ENCODE peak calls at places on chromosomes 13 and 19, in seven cellular contexts. W is body of pancreas, F is adrenal gland, T is heart left ventricle, M is NB4, Q is stomach, V is uterus. N is an unnamed sample.

GRCh38 chr13:51894239-51894638 is 32.5 kb downstream of the CCDC70 start:
- DNase-seq in M (no peak), F (no peak), T (no peak), Q (no peak), W (no peak), V (no peak), N (no peak)

GRCh38 chr19:5165697-5166019 is 175.0 kb downstream of the PTPRS start:
- DNase-seq in V (no peak), W (peak; percentile 81), T (no peak), M (no peak), Q (no peak), F (no peak), N (peak; percentile 34)

GRCh38 chr13:113397606-113398425 is 33.9 kb upstream of the GRTP1 start:
- DNase-seq in T (no peak), V (no peak), M (no peak), F (no peak), W (no peak), Q (no peak), N (no peak)

GRCh38 chr19:44955500-44956439 is 590 bp downstream of the CLPTM1 start:
- DNase-seq in F (peak; percentile 46), V (no peak), M (no peak), Q (no peak), T (no peak), W (no peak), N (peak; percentile 53)

GRCh38 chr19:8988204-8988603 is 22.0 kb downstream of the MUC16 start:
- DNase-seq in M (peak; percentile 79), F (no peak), W (no peak), V (no peak), T (no peak), Q (no peak), N (peak; percentile 27)

GRCh38 chr19:43651758-43652545 is 12.3 kb upstream of the CADM4 start:
- DNase-seq in F (peak; percentile 74), V (peak; percentile 47), M (peak; percentile 69), T (peak; percentile 48), W (peak; percentile 76), Q (peak; percentile 66), N (peak; percentile 77)

GRCh38 chr19:43489310-43489709 is 15.2 kb downstream of the PHLDB3 start:
- DNase-seq in Q (no peak), M (peak; percentile 77), W (no peak), T (no peak), V (no peak), F (no peak), N (no peak)

GRCh38 chr13:68048802-68049359 is 818.7 kb upstream of the PCDH9 start:
- DNase-seq in V (no peak), T (no peak), W (no peak), F (no peak), Q (no peak), M (no peak), N (no peak)

GRCh38 chr13:102400619-102401125 is 1.2 kb downstream of the FGF14 start:
- DNase-seq in W (peak; percentile 35), Q (no peak), F (no peak), V (peak; percentile 22), M (no peak), T (peak; percentile 18), N (no peak)

GRCh38 chr13:73394066-73394465 is 335.3 kb downstream of the KLF5 start:
- DNase-seq in W (no peak), V (no peak), T (no peak), Q (no peak), F (no peak), M (no peak), N (no peak)

GRCh38 chr19:45922281-45922680 is 7.7 kb upstream of the NANOS2 start:
- DNase-seq in V (no peak), W (no peak), T (no peak), M (peak; percentile 60), Q (no peak), F (no peak), N (no peak)

GRCh38 chr13:36154567-36155231 is 23.5 kb upstream of the DCLK1 start:
- DNase-seq in M (no peak), F (no peak), Q (no peak), T (peak; percentile 18), V (no peak), W (no peak), N (no peak)

GRCh38 chr13:34757441-34757840 is 184.6 kb upstream of the NBEA start:
- DNase-seq in T (no peak), W (no peak), M (no peak), Q (no peak), F (no peak), V (no peak), N (no peak)

GRCh38 chr13:96091164-96091931 is 1.4 kb downstream of the HS6ST3 start:
- DNase-seq in F (peak; percentile 19), T (no peak), M (no peak), W (peak; percentile 41), V (peak; percentile 43), Q (peak; percentile 33), N (no peak)

GRCh38 chr13:71661921-71662320 is 205.1 kb downstream of the DACH1 start:
- DNase-seq in T (no peak), F (peak; percentile 16), M (no peak), W (no peak), V (no peak), Q (no peak), N (no peak)

GRCh38 chr19:17455308-17455707 is 5.4 kb downstream of the NXNL1 start:
- DNase-seq in W (no peak), V (no peak), M (no peak), F (no peak), T (no peak), Q (no peak), N (no peak)
- TF ChIP-seq POLR2A in W (no peak), V (no peak), M (no peak), F (no peak), T (no peak), Q (no peak), N (no peak)

GRCh38 chr13:89496478-89496877 is 1825.3 kb downstream of the SLITRK5 start:
- DNase-seq in T (no peak), V (no peak), W (no peak), Q (no peak), M (no peak), F (no peak), N (no peak)
- TF ChIP-seq POLR2A in T (no peak), V (no peak), W (no peak), Q (no peak), M (no peak), F (no peak), N (no peak)

GRCh38 chr19:49488046-49488862 is 846 bp downstream of the RPL13A start:
- DNase-seq in W (no peak), T (no peak), Q (no peak), M (no peak), V (no peak), F (no peak), N (no peak)
- TF ChIP-seq POLR2A in W (no peak), T (no peak), Q (no peak), M (no peak), V (no peak), F (no peak), N (no peak)

GRCh38 chr19:49361438-49362047 is 673 bp downstream of the TEAD2 start:
- DNase-seq in T (peak; percentile 90), M (no peak), V (peak; percentile 91), W (peak; percentile 87), F (peak; percentile 71), Q (peak; percentile 80), N (no peak)
- TF ChIP-seq POLR2A in T (peak; percentile 62), M (no peak), V (peak; percentile 67), W (peak; percentile 43), F (no peak), Q (no peak), N (no peak)

DNA sequence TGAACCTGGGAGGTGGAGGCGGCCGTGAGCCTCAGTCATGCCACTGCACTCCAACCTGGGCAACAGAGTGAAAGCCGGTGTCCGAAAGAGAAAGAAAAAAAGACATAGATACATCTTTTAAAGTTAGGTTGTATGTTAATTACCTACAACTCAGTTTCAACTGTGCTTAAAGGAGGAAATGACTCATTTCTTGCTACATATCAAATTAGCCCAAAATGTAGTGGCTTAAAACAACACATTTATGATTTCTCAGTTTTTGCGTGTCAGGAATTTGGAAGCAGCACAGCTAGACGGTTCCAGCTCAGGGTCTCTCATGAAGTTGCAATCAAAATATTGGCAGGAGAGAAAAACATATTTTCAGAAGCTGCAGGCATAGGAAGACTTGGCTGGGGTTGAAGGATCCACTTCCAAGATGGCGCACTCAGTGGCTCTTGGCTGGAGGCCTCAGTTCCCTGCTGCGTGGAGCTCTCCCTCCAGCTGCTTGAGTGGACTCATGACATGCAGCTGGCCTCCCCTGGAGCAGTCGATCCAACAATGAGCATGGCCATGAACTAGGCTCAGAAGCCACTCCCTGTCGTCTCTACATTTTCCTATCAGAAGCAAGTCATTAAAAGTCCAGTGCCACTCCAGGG is 7.1 kb downstream of the LDLR start:
- DNase-seq in V (peak; percentile 80), M (peak; percentile 67), W (no peak), Q (no peak), T (peak; percentile 62), F (peak; percentile 75), N (no peak)
- TF ChIP-seq POLR2A in V (no peak), M (no peak), W (no peak), Q (no peak), T (no peak), F (no peak), N (no peak)

GRCh38 chr19:17075860-17076538 is 422 bp downstream of the MYO9B start:
- DNase-seq in W (peak; percentile 25), F (peak; percentile 52), M (peak; percentile 85), T (peak; percentile 48), Q (peak; percentile 37), V (peak; percentile 56), N (peak; percentile 64)
- TF ChIP-seq POLR2A in W (no peak), F (no peak), M (no peak), T (peak; percentile 4), Q (no peak), V (no peak), N (no peak)

GRCh38 chr19:52584686-52585085 is 14.6 kb downstream of the ZNF701 start:
- DNase-seq in W (no peak), Q (no peak), T (no peak), M (no peak), F (no peak), V (no peak), N (no peak)
- TF ChIP-seq POLR2A in W (no peak), Q (no peak), T (no peak), M (no peak), F (no peak), V (no peak), N (no peak)

DNA sequence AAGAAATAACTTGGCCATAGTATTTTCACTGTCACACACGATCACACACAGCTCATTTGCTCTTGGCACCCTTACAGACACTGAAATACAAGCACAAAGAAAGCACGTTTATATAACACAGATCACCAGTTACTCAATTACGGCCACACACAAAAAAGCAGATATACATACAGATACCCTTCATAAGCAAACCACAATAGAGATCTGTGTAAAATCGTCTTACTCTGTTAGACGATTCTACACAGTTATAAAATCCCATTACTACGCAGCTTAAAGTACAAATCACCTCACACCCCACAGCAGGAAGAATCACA is 661 bp upstream of the ZNF420 start:
- DNase-seq in V (no peak), F (no peak), M (no peak), Q (no peak), T (no peak), W (no peak), N (no peak)
- TF ChIP-seq POLR2A in V (no peak), F (no peak), M (no peak), Q (no peak), T (no peak), W (no peak), N (no peak)

N was measured in erythroblast.